ENCODE peak calls at places on chromosomes 2 and 18, in four cellular contexts. V is stomach; T is spleen; F is CD4-positive, alpha-beta memory T cell. X is an unnamed sample. For H3K4me1, the result is how much of the 10 kb centered on the place peaks cover.

GRCh38 chr2:14634885-14635871 is 2.7 kb downstream of the LRATD1 start:
- DNase-seq in V (peak), T (peak), F (no peak), X (no peak)

GRCh38 chr18:59820663-59821062 is 79.1 kb upstream of the PMAIP1 start:
- DNase-seq in V (no peak), T (no peak), F (no peak), X (no peak)

GRCh38 chr2:203740741-203741363 is 34.4 kb downstream of the CD28 start:
- DNase-seq in V (no peak), T (no peak), F (peak), X (no peak)

GRCh38 chr2:144453486-144454158 is 66.3 kb downstream of the ZEB2 start:
- DNase-seq in V (no peak), T (no peak), F (no peak), X (peak)

GRCh38 chr2:217737127-217737526 is 265.7 kb downstream of the TNS1 start:
- DNase-seq in V (no peak), T (no peak), F (no peak), X (no peak)

GRCh38 chr2:42879913-42880737 is 87.7 kb upstream of the HAAO start:
- DNase-seq in V (no peak), T (peak), F (no peak), X (no peak)

GRCh38 chr2:178238144-178238521 is 43.8 kb downstream of the OSBPL6 start:
- DNase-seq in V (no peak), T (no peak), F (no peak), X (no peak)

GRCh38 chr2:162890690-162891311 is 52.2 kb upstream of the KCNH7 start:
- DNase-seq in V (no peak), T (no peak), F (peak), X (peak)

GRCh38 chr2:54360055-54360792 is 95.9 kb upstream of the SPTBN1 start:
- DNase-seq in V (no peak), T (no peak), F (no peak), X (no peak)

GRCh38 chr2:218890369-218890768 is 9.7 kb downstream of the WNT10A start:
- DNase-seq in V (no peak), T (no peak), F (no peak), X (no peak)

GRCh38 chr2:206873426-206873825 is 65.9 kb upstream of the CPO start:
- DNase-seq in V (no peak), T (no peak), F (no peak), X (no peak)

GRCh38 chr18:48934708-48935432 is 15.9 kb downstream of the SMAD7 start:
- DNase-seq in V (peak), T (peak), F (no peak), X (no peak)
- H3K27ac ChIP-seq in V (peak), T (peak), F (no peak), X (peak)

DNA sequence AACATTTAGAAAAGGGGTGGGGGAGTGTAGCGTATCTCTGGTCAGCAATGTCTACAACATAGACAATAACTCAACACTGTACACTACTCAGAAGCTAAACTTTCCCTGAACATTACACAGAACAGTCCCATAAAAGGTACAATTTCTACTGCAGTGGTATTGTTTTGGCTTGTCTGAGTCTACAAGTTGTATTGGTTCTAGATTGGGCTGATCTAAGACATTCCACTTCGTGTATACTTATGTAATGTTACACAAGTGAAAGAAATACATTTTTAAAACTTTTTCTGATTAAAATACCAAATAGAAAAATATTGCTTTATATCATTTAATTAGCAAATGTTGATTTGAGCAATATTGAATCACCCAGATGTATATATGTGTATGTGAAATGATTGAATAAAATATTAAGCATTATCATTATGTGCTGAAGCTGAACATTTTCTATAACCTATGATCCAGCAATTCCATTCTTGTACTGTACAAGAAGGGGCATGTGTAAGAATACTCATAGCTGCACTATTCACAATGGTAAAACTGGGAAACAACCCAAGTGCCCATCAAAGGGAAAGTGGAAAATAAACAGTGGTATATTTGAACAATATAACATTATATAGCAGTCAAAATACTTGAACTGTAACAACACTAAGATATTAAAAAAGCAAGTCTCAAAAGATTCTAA is 52.4 kb downstream of the VSNL1 start:
- DNase-seq in V (no peak), T (no peak), F (no peak), X (no peak)
- H3K4me1 ChIP-seq in V (under half), T (under half), F (under half), X (under half)

GRCh38 chr2:19355416-19355821 is 3.0 kb downstream of the OSR1 start:
- DNase-seq in V (no peak), T (no peak), F (no peak), X (no peak)
- H3K4me3 ChIP-seq in V (peak), T (no peak), F (no peak), X (no peak)

GRCh38 chr2:174039551-174040416 is 74.6 kb upstream of the SP3 start:
- DNase-seq in V (peak), T (peak), F (peak), X (peak)
- H3K27ac ChIP-seq in V (peak), T (peak), F (peak), X (peak)

DNA sequence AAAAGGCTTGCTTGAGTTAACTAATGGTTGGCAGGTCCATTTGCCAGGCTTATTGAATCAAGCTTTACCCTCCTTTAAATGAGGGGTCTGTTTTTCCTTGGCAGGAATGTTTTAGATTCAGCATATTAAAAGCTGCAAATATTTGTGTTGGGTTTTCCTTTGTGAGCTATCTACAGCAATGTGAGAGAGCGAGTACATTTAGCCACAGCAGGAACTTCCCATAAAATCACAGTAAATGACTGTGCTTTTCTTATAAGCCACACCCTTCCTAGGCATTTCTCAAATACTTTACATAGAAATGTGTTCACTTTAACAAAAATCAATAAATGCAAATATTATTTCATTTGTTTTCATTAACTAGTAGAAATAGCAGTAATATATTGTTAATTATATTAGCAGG is 23.9 kb downstream of the CALCRL start:
- DNase-seq in V (no peak), T (no peak), F (no peak), X (no peak)
- H3K4me1 ChIP-seq in V (under half), T (under half), F (under half), X (under half)

GRCh38 chr2:62286089-62286785 is 90.3 kb downstream of the B3GNT2 start:
- DNase-seq in V (no peak), T (no peak), F (no peak), X (no peak)

GRCh38 chr2:62284471-62284870 is 88.6 kb downstream of the B3GNT2 start:
- DNase-seq in V (no peak), T (no peak), F (no peak), X (no peak)

GRCh38 chr2:62283147-62283546 is 87.2 kb downstream of the B3GNT2 start:
- DNase-seq in V (no peak), T (no peak), F (no peak), X (no peak)

GRCh38 chr2:62287335-62287734 is 91.4 kb downstream of the B3GNT2 start:
- DNase-seq in V (no peak), T (no peak), F (no peak), X (no peak)

DNA sequence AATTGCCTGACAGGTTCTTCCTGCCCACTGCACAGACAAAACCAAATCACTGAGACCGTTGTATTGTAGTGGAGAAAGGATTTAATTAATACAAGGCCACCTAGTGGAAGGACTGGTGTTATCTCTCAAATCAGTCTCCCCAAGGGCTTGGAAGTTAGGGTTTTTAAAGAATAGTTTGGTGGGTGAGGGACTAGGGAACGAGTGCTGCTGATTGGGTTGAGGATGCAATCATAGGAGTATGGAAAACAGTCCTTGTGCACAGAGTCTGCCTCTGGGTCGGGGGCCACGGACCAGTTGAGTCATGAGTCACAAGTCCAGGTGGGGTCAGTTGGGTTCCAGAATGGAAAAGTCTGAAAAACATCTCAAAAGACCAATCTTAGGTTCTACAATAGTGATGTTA is 89.1 kb downstream of the B3GNT2 start:
- DNase-seq in V (no peak), T (no peak), F (no peak), X (no peak)
- H3K4me3 ChIP-seq in V (no peak), T (no peak), F (no peak), X (no peak)

GRCh38 chr18:23181547-23181946 is 46.3 kb downstream of the CABLES1 start:
- DNase-seq in V (no peak), T (peak), F (no peak), X (no peak)

GRCh38 chr18:23179416-23179815 is 44.1 kb downstream of the CABLES1 start:
- DNase-seq in V (no peak), T (no peak), F (no peak), X (no peak)

GRCh38 chr18:23178661-23179081 is 43.4 kb downstream of the CABLES1 start:
- DNase-seq in V (peak), T (no peak), F (no peak), X (no peak)

GRCh38 chr18:23183356-23184150 is 48.3 kb downstream of the CABLES1 start:
- DNase-seq in V (no peak), T (peak), F (no peak), X (no peak)

GRCh38 chr18:23182606-23183005 is 47.3 kb downstream of the CABLES1 start:
- DNase-seq in V (no peak), T (peak), F (no peak), X (no peak)
- H3K27ac ChIP-seq in V (no peak), T (no peak), F (no peak), X (no peak)

DNA sequence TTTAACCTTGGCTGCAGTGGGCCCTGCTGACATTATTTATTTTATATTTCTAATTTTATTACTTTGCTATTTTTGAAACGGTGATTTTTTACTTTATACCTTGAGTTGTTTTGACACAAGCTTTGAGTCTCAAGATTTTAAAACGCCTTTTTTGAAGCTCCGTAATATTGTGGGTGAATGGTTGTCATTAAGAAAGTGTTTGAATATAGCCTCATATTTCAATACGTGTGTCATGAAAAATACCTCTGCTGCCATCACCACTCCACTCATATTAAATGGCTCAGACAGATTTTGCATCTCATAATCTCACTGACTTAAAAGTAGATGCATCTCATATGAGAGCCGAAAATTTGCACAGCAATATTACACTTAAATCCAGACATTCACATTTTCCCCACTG is 106.6 kb downstream of the CTNNA2 start:
- DNase-seq in V (no peak), T (no peak), F (no peak), X (no peak)
- H3K4me1 ChIP-seq in V (under half), T (under half), F (under half), X (under half)

GRCh38 chr18:7565677-7566076 is 1.4 kb upstream of the PTPRM start:
- DNase-seq in V (no peak), T (no peak), F (no peak), X (no peak)
- H3K4me3 ChIP-seq in V (peak), T (no peak), F (no peak), X (peak)

DNA sequence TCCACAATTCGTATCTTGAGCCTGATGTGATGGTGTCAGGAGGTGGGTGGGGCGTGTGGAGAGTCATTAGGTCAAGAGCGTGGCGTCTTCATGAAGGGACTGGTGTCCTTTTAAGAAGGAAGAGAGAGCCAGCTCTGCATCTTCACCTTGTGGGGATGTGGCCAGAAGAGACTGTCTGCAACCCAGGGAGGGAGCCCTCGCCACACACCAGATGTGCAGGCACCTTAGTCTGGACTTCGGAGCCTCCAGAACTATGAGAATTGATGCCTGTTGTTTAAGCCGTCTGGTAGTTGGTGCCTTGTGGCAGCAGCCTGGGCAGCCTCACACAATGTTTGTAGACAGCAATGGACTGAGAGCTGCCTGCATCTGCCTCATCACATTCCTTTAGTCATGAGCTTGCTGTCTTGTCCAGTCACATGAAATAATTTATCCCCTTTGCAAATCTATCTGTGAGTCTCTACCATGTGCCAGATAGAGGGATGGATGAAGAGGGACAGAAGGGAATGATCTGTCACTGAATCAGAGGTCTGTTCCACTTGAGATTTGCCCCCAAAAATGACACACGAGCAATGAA is 61.0 kb downstream of the MYT1L start:
- DNase-seq in V (no peak), T (no peak), F (no peak), X (no peak)
- H3K27ac ChIP-seq in V (no peak), T (no peak), F (no peak), X (peak)